ENCODE peak calls at places on chromosome X, in six cellular contexts. H is germinal center, L is fibroblast of lung, D is mucosa of descending colon, Z is skeletal muscle cell, G is choroid plexus epithelial cell. P is an unnamed sample.

GRCh38 chrX:151796576-151796975 is 62.0 kb downstream of the CNGA2 start:
- DNase-seq in H (no peak), L (no peak), D (no peak), Z (no peak), G (no peak), P (no peak)

GRCh38 chrX:69189972-69190371 is 24.7 kb upstream of the PJA1 start:
- DNase-seq in H (no peak), L (peak), D (no peak), Z (no peak), G (no peak), P (no peak)

GRCh38 chrX:77597090-77597489 is 149.9 kb downstream of the FGF16 start:
- DNase-seq in H (no peak), L (peak), D (no peak), Z (no peak), G (peak), P (no peak)

GRCh38 chrX:74133156-74133796 is 170.7 kb upstream of the ZCCHC13 start:
- DNase-seq in H (peak), L (peak), D (no peak), Z (peak), G (peak), P (no peak)

GRCh38 chrX:136065044-136065671 is 79.9 kb downstream of the SLC9A6 start:
- DNase-seq in H (no peak), L (peak), D (no peak), Z (peak), G (peak), P (no peak)

GRCh38 chrX:52082578-52082977 is 13.6 kb upstream of the MAGED4B start:
- DNase-seq in H (no peak), L (no peak), D (no peak), Z (no peak), G (peak), P (no peak)

GRCh38 chrX:121902463-121902862 is 855.1 kb downstream of the GLUD2 start:
- DNase-seq in H (no peak), L (no peak), D (no peak), Z (no peak), G (no peak), P (no peak)

GRCh38 chrX:48043056-48043455 is 28.4 kb downstream of the ZNF630 start:
- DNase-seq in H (no peak), L (no peak), D (no peak), Z (no peak), G (no peak), P (no peak)

GRCh38 chrX:108537005-108537404 is 97.4 kb downstream of the COL4A5 start:
- DNase-seq in H (no peak), L (peak), D (no peak), Z (peak), G (peak), P (no peak)

GRCh38 chrX:17496407-17496806 is 121.4 kb downstream of the NHS start:
- DNase-seq in H (no peak), L (no peak), D (no peak), Z (no peak), G (no peak), P (peak)

GRCh38 chrX:120450163-120450562 is 18.9 kb downstream of the LAMP2 start:
- DNase-seq in H (no peak), L (peak), D (no peak), Z (no peak), G (peak), P (no peak)

GRCh38 chrX:132119821-132120220 is 8.0 kb downstream of the FRMD7 start:
- DNase-seq in H (no peak), L (no peak), D (no peak), Z (no peak), G (no peak), P (no peak)

GRCh38 chrX:8607326-8607725 is 124.6 kb downstream of the ANOS1 start:
- DNase-seq in H (no peak), L (peak), D (no peak), Z (peak), G (peak), P (no peak)

GRCh38 chrX:3697701-3698279 is 15.7 kb downstream of the PRKX start:
- DNase-seq in H (no peak), L (peak), D (no peak), Z (peak), G (peak), P (peak)

GRCh38 chrX:20653070-20653469 is 386.4 kb upstream of the RPS6KA3 start:
- DNase-seq in H (no peak), L (no peak), D (no peak), Z (no peak), G (no peak), P (no peak)

GRCh38 chrX:100928660-100929613 is at the start of gene XKRX:
- DNase-seq in H (peak), L (no peak), D (peak), Z (no peak), G (no peak), P (peak)

GRCh38 chrX:39730671-39731389 is 366.9 kb downstream of the BCOR start:
- DNase-seq in H (peak), L (peak), D (peak), Z (peak), G (peak), P (peak)

GRCh38 chrX:9913041-9913440 is 54.1 kb upstream of the CLDN34 start:
- DNase-seq in H (no peak), L (no peak), D (no peak), Z (no peak), G (peak), P (no peak)

GRCh38 chrX:35670894-35671293 is 127.2 kb upstream of the MAGEB16 start:
- DNase-seq in H (no peak), L (no peak), D (no peak), Z (no peak), G (no peak), P (no peak)

GRCh38 chrX:107146670-107147069 is 28.0 kb upstream of the RBM41 start:
- DNase-seq in H (no peak), L (peak), D (no peak), Z (peak), G (peak), P (no peak)